ENCODE peak calls at places on chromosomes 7 and 10, in four cellular contexts. Q, N, X and G are unnamed samples.

GRCh38 chr10:116038259-116038658 is 234.7 kb downstream of the GFRA1 start:
- DNase-seq in Q (no peak), N (no peak), X (peak), G (no peak)

GRCh38 chr10:133509700-133510099 is 17.5 kb upstream of the CYP2E1 start:
- DNase-seq in X (no peak), N (no peak), Q (no peak), G (no peak)

GRCh38 chr7:82633592-82633991 is 190.0 kb upstream of the CACNA2D1 start:
- DNase-seq in X (no peak), N (no peak), Q (no peak), G (no peak)

GRCh38 chr10:507355-507699 is 182.1 kb downstream of the DIP2C start:
- DNase-seq in N (no peak), Q (no peak), X (no peak), G (no peak)

GRCh38 chr10:62396864-62397263 is 22.7 kb downstream of the ZNF365 start:
- DNase-seq in N (no peak), Q (no peak), X (no peak), G (no peak)

GRCh38 chr10:94461503-94461902 is 59.2 kb downstream of the TBC1D12 start:
- DNase-seq in N (no peak), X (no peak), Q (no peak), G (no peak)

GRCh38 chr7:95104739-95105138 is 197.3 kb downstream of the PPP1R9A start:
- DNase-seq in N (peak), Q (peak), X (no peak), G (no peak)

GRCh38 chr10:120962386-120963052 is 111.4 kb downstream of the WDR11 start:
- DNase-seq in X (no peak), Q (no peak), N (no peak), G (no peak)

GRCh38 chr10:69965919-69966662 is 86.6 kb upstream of the MACROH2A2 start:
- DNase-seq in Q (no peak), X (no peak), N (no peak), G (peak)

GRCh38 chr10:111247781-111248389 is 171.1 kb downstream of the ADRA2A start:
- DNase-seq in N (no peak), X (no peak), Q (no peak), G (peak)

GRCh38 chr10:68238371-68238770 is 6.5 kb upstream of the ATOH7 start:
- DNase-seq in N (no peak), Q (no peak), X (no peak), G (peak)

GRCh38 chr10:26588611-26589010 is 108.9 kb upstream of the PDSS1 start:
- DNase-seq in Q (no peak), X (no peak), N (no peak), G (no peak)

GRCh38 chr10:122034149-122034756 is 45.3 kb downstream of the TACC2 start:
- DNase-seq in N (no peak), Q (peak), X (no peak), G (no peak)

GRCh38 chr10:72740526-72740925 is 48.6 kb downstream of the MCU start:
- DNase-seq in N (no peak), X (no peak), Q (peak), G (no peak)

GRCh38 chr10:103077491-103078308 is 115.4 kb downstream of the NT5C2 start:
- DNase-seq in N (no peak), Q (no peak), X (no peak), G (peak)

GRCh38 chr10:784759-785538 is 95.5 kb upstream of the DIP2C start:
- DNase-seq in N (peak), X (no peak), Q (peak), G (peak)

GRCh38 chr7:45663167-45663921 is 89.2 kb downstream of the ADCY1 start:
- DNase-seq in N (no peak), Q (peak), X (no peak), G (no peak)

GRCh38 chr10:67119648-67120047 is 193.8 kb downstream of the LRRTM3 start:
- DNase-seq in Q (no peak), X (no peak), N (no peak), G (no peak)

GRCh38 chr7:23016345-23017253 is 2.7 kb upstream of the HYCC1 start:
- DNase-seq in X (no peak), N (no peak), Q (no peak), G (no peak)

GRCh38 chr7:130201796-130202195 is 3.4 kb downstream of the TMEM209 start:
- DNase-seq in N (no peak), X (no peak), Q (no peak), G (no peak)

GRCh38 chr7:130207642-130208041 is at the start of gene SSMEM1:
- DNase-seq in Q (no peak), X (no peak), N (no peak), G (no peak)

GRCh38 chr7:130207033-130207432 is 627 bp upstream of the SSMEM1 start:
- DNase-seq in Q (no peak), X (no peak), N (no peak), G (no peak)

GRCh38 chr7:130208511-130208910 is 851 bp downstream of the SSMEM1 start:
- DNase-seq in Q (no peak), N (no peak), X (no peak), G (no peak)

DNA sequence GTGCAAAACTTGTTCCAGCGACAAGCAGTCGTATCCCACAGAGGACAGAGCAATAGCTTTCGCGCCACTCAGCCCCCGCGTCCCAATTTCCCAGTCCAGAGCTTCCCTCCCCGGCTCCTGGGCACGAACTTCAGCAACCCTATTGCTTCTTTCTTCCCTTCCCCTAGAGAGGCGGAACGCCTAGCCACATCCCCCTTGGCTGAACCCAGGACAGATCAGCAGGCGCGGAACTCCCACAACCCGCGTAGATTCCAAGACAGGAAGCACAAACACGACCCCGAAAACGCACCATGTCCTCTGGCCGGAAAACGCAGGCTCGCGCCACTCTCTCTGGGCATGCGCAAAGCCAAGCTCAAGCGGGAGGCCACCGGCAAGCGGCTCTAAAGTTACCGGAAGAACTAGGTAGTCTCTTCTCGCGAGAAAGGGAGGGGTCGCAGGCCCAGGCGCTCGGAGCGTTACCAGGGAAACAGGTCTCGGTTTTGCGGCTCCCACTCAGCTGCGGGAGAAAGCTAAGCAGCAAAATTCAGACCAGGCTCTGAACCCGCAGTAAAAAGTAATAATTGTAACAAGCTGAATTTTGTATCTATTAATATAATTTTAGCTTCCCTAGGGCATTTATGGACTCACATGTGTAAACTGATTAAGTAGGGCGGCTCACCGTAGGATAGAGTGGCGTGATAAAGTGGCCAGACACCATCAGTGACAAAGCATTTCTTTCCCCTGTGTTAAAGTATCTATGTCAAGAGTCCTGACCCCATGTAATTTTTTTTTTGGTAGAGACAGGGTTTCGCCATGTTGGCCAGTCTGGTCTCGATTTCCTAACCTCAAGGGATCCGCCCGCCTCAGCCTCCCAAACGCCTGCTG is at the start of gene TMEM209:
- DNase-seq in X (peak), Q (peak), N (peak), G (peak)
- TF ChIP-seq EP300 in X (peak), Q (no peak), N (no peak), G (no peak)

DNA sequence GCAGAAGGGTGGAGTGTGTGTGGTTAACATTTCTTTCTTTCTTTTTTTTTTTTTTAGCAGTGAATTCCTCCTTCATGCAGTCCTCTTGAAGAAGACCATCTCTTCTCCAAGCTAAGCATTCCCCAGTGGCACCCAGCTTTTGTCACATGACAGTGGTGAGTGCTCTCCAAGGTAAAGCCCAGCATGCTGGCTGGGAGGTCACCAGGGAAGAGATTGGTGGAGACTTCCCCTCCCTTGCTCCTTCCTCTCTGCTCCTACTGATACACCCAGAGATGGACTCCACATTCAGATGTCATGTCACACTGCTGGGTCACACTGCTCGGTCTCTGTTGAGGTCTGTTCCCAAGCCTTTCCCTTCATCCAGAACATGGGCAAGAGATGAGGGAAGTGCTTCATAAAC is 55.3 kb downstream of the FRMPD2 start:
- DNase-seq in X (no peak), Q (no peak), N (no peak), G (peak)
- TF ChIP-seq POLR2A in X (no peak), Q (no peak), N (no peak), G (no peak)

GRCh38 chr10:117216611-117217195 is 19.4 kb downstream of the KCNK18 start:
- DNase-seq in X (no peak), Q (peak), N (peak), G (no peak)
- TF ChIP-seq EP300 in X (no peak), Q (no peak), N (no peak), G (no peak)

DNA sequence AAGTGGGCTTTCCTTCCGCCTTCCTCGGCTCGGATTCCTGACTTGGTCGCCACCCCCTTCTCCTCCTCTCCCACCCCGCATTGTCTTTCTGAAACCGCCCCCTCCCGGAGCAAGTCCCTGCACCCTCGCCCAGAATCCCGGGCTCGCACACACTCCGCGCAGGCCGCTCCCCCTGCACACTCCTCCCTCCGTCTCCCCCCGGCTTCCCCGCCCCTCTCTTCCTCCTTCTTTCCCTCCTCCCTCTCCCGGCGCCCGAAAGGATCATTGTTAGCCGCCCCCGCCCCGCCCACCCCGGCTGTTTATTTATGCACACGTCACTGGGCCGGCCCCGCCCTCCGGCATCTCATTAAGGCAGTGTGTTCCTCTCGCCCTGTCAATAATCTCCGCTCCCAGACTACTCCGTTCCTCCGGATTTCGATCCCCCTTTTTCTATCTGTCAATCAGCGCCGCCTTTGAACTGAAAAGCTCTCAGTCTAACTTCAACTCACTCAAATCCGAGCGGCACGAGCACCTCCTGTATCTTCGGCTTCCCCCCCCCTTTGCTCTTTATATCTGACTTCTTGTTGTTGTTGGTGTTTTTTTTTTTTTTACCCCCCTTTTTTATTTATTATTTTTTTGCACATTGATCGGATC is at the start of gene TCF7L2:
- DNase-seq in Q (peak), X (peak), N (peak), G (peak)
- TF ChIP-seq POLR2A in Q (no peak), X (peak), N (peak), G (peak)

DNA sequence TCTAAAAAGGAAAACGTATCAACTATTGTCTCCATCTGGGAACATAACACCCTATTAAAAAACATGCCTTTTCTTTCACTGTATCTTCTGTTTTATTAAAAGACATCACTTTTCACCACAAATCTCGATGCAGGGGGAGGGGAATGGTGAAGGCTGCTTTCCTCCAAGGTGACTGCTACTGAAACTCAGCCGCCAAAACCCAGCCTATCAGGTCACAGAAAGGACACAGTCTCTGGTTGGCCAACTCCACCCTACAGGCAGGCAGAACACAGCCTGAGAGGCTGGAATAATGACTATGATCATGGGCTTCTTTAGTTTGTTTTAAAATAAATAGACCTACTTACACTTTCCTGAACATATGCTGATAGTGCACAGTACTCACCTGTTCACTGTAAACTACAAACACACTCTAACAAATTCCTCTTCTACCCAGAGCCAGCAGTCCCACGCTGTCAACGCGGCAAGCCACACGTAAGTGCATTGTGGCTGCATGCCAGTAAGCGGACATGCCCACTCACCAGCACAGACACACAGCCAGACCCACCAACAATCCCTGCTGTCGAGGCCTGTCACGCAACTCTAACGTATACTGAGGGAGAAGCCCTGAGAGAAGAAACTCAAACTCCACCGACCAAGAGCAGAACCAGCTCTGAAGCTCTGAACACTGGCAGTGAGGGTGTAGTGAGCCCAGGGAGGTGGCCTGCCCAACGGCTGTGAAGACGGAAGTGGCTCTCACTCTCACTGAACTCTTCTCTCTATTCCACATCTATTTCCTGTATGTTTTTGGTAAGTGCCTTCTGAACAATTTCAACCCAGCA is 41.8 kb downstream of the NCAPG2 start:
- DNase-seq in Q (no peak), N (no peak), X (no peak), G (no peak)
- TF ChIP-seq EP300 in Q (no peak), N (no peak), X (no peak), G (no peak)

GRCh38 chr7:99679400-99680191 is at the start of gene CYP3A5:
- DNase-seq in N (no peak), X (no peak), Q (peak), G (no peak)
- TF ChIP-seq POLR2A in N (no peak), X (no peak), Q (peak), G (no peak)